ENCODE peak calls at places on chromosomes 13 and 19, in ten cellular contexts. N is bronchial epithelial cell, Z is fibroblast of lung, K is fibroblast of pulmonary artery, V is lower leg skin, Y is transverse colon, G is neural progenitor cell, L is LNCaP clone FGC, I is NB4, B is lower lobe of right lung. X is an unnamed sample.

GRCh38 chr13:73952683-73953082 is 181.5 kb downstream of the KLF12 start:
- DNase-seq in N (no peak), Z (peak; percentile 56), K (no peak), G (no peak), Y (no peak), B (no peak), V (no peak), L (no peak), I (no peak), X (no peak)

GRCh38 chr19:1130801-1131717 is 27.3 kb downstream of the GPX4 start:
- DNase-seq in G (no peak), B (no peak), L (no peak), N (no peak), I (peak; percentile 22), Z (no peak), K (no peak), V (no peak), Y (peak; percentile 70), X (no peak)

GRCh38 chr19:14536926-14537692 is 7.7 kb downstream of the TECR start:
- DNase-seq in V (peak; percentile 90), K (peak; percentile 89), L (peak; percentile 91), Z (peak; percentile 55), Y (peak; percentile 90), G (peak; percentile 95), B (peak; percentile 90), I (peak; percentile 53), N (peak; percentile 89), X (no peak)

GRCh38 chr19:15684828-15685227 is 11.9 kb downstream of the CYP4F12 start:
- DNase-seq in B (no peak), V (no peak), Z (no peak), Y (no peak), K (no peak), L (no peak), G (no peak), N (no peak), I (peak; percentile 26), X (no peak)

GRCh38 chr19:42683917-42684513 is 56.3 kb downstream of the PSG3 start:
- DNase-seq in V (no peak), Y (no peak), L (no peak), G (peak; percentile 11), N (peak; percentile 42), Z (peak; percentile 44), K (peak; percentile 50), I (peak; percentile 10), B (no peak), X (no peak)

GRCh38 chr13:65595881-65596280 is 1634.3 kb downstream of the PCDH9 start:
- DNase-seq in Z (no peak), K (peak; percentile 51), G (no peak), I (no peak), Y (no peak), L (no peak), V (no peak), N (no peak), B (no peak), X (no peak)

GRCh38 chr13:90261343-90261742 is 1086.1 kb upstream of the MIR17HG start:
- DNase-seq in I (no peak), K (no peak), N (no peak), B (no peak), Y (no peak), V (no peak), L (no peak), G (no peak), Z (no peak), X (no peak)

GRCh38 chr19:18020212-18021067 is 12.5 kb downstream of the ARRDC2 start:
- DNase-seq in I (no peak), Y (peak; percentile 75), Z (no peak), N (no peak), G (no peak), K (peak; percentile 52), V (peak; percentile 98), L (no peak), B (peak; percentile 88), X (no peak)

GRCh38 chr13:36673838-36674326 is at the start of gene SERTM1:
- DNase-seq in V (no peak), N (no peak), Y (no peak), L (no peak), K (peak; percentile 8), I (no peak), B (peak; percentile 51), Z (no peak), G (peak; percentile 94), X (no peak)

GRCh38 chr19:9847087-9847671 is 12.1 kb downstream of the PIN1 start:
- DNase-seq in B (no peak), G (peak; percentile 56), K (peak; percentile 93), Z (peak; percentile 95), V (no peak), N (peak; percentile 83), Y (peak; percentile 28), L (no peak), I (peak; percentile 74), X (no peak)

DNA sequence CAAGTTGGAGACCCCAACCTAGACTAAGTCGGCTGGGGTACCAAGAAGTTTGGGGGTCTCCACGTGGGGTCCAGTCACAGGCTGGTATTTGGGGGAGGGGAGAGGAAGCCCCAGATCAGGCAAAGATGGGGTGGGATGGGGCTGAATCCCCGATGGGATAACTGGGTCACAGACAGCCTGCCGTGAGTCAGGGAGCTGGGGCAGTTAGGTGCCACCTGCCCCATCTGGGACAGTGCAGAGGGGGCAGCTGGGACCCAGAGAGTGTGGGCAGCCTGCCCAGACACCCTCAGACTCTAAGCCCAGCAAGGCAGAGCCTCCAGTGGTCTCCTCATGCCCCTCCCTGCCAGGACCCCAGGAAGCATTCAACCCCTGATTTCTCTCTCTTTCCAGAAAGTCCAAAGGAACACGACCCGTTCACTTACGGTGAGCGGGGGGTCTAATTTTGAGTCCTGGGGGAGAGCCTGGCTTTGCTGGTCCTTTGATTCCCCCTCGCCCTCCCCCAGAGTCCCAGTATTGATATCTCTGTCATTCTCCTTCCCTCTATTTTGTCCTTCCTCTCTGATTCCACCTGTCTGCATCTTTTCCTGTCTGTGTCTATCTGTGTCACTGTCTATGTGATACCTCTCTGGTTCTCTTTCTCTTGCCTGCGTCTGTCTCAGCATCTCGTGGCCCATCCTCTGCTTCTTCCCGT is 1.7 kb downstream of the FXYD1 start:
- DNase-seq in Y (no peak), B (no peak), I (no peak), N (no peak), Z (no peak), V (no peak), K (no peak), L (no peak), G (no peak), X (no peak)
- H3K4me3 ChIP-seq in Y (peak overlapping the region; percentile 45), B (peak overlapping the region; percentile 48), I (no peak overlapping the region), N (no peak overlapping the region), Z (no peak overlapping the region), V (no peak overlapping the region), K (no peak overlapping the region), L (no peak overlapping the region), G (no peak overlapping the region), X (no peak overlapping the region)

DNA sequence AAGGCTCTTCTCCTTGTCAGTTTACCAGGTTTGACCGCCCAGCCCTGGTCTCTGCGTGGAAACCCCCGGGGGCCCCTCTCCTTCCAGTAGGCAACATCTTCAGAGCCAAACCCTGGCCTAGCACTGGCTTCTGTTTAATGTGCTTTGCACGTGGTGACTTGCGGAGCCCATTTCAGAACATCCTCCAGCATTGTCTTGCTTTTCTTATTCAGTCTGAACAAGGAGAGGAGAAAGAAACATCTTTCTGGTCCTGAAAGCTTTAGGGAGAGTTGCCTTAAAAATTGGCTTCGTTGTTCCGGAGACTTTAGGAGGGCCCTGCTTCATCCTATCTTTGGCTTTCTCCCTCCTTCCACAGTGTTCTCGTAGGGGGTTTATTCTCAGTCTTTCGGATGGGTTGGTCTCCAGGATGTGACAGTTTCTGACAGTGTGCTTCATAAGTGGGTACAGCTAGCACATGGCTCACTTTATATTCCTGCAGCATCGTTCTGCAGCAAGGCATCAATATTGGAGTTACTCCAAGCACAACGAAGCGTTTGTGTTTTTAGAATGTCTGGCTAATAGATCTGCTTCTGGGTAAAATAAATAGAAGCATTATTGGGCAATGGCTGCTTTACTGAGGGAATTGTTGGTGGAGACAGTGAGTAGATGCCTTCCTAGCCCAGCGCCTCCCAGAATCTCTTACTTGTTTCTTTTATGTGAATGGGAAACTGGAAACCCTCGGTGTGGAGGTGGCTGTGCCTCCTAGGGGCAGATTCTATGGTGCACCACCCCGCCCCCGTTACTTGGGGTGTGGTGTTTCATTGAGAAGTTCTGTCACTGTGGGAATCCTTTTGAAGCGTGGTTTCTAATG is 1.8 kb downstream of the FARP1 start:
- DNase-seq in Z (peak; percentile 77), I (no peak), K (peak; percentile 42), L (no peak), Y (no peak), G (peak; percentile 81), B (peak; percentile 50), N (peak; percentile 22), V (no peak), X (no peak)
- TF ChIP-seq CTCF in Z (peak; percentile 24), I (no peak), K (peak; percentile 8), L (no peak), Y (no peak), G (peak; percentile 40), B (no peak), N (no peak), V (no peak), X (peak; percentile 45)

DNA sequence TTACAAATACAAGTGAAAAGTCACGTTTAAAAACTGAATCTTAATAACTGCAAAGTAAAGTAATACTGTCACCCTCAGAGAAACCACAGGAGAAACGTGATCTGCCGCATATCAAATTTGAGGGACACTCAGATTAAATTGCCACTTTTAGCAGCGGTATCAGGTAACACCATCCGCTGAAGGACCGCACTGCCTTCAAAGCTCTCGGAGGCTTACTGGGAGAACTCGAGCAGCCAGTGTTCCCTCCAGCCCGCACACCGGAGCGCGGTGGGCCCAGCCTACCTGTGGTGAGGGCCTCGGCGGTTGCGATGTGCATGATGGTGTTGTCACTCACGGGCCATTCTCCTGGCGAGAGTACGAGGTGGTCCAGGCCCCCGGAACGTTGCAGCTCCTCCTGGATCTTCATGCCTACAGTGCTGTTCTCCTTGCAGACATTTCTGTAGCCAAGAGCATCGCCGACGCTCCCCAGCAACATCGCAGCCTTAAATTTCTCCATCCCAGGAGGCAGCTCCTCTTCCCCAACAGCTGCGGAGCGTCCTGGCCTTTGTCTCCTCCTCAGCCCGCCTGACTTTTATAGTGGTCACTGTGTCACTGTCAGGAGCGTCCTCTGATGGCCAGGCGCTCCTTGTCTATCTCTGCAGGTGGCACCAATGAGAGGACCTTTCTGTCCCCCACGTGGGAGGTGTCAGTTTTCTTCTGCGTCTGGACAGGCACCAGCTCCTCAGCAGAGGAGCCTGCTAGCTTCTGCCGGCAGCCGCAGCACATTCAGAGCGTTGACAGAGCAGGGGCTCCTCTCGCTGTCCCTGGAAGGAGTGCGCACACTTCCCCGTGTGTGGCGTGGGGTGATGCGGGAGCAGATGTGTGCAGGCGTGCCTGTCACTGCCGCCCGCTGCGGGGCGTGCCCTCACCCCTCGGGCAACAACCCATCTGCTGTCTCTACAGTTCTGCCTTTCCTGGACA is at the start of gene ADPRHL1:
- DNase-seq in Y (no peak), I (peak; percentile 44), V (peak; percentile 70), K (no peak), Z (no peak), L (no peak), B (no peak), N (no peak), G (no peak), X (no peak)
- H3K4me3 ChIP-seq in Y (no peak within 1 kb of the TSS), I (no peak within 1 kb of the TSS), V (no peak within 1 kb of the TSS), K (no peak within 1 kb of the TSS), Z (no peak within 1 kb of the TSS), L (no peak within 1 kb of the TSS), B (no peak within 1 kb of the TSS), N (no peak within 1 kb of the TSS), G (no peak within 1 kb of the TSS), X (no peak within 1 kb of the TSS)

DNA sequence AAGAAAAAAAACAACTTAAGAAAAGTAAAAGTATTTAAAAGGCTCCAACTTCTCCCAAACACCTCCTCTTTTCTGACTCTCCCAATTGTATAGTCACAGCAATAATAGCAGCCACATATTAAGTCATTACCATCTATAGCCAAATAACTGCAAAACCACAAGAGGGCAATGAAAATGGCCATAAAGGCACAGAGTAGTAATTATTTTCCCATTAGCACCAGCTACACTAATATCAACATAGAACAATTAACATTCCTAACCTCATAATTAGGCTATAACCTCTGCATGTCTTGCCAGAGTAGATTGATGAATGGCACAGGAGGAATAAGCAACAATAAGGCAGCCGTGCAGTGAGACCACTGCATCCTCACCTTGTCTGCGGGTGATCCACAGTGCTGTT is 226.4 kb upstream of the SERP2 start:
- DNase-seq in L (no peak), G (no peak), Y (no peak), V (no peak), B (no peak), I (no peak), K (no peak), N (no peak), Z (no peak), X (no peak)
- TF ChIP-seq CTCF in L (no peak), G (no peak), Y (no peak), V (no peak), B (no peak), I (no peak), K (no peak), N (no peak), Z (no peak), X (no peak)

X was measured in epithelial cell of proximal tubule.